ENCODE peak calls at places on chromosomes 2 and 18, in four cellular contexts. One of them, this sample, is unnamed.
A peak's percentile ranks its signal among the peaks of the same experiment; 100 is the strongest.

GRCh38 chr2:168500516-168500915 is 44.4 kb downstream of the CERS6 start:
- DNase-seq in body of pancreas: no peak
- DNase-seq in spleen: no peak
- DNase-seq in Peyer's patch: no peak
- DNase-seq in this sample: no peak

GRCh38 chr2:185978634-185979405 is 240.2 kb downstream of the FSIP2 start:
- DNase-seq in Peyer's patch: no peak
- DNase-seq in spleen: no peak
- DNase-seq in body of pancreas: no peak
- DNase-seq in this sample: no peak

GRCh38 chr2:40652155-40652554 is 200.3 kb upstream of the SLC8A1 start:
- DNase-seq in spleen: no peak
- DNase-seq in body of pancreas: no peak
- DNase-seq in Peyer's patch: no peak
- DNase-seq in this sample: no peak

GRCh38 chr2:124640221-124640750 is 615.2 kb downstream of the CNTNAP5 start:
- DNase-seq in body of pancreas: no peak
- DNase-seq in Peyer's patch: no peak
- DNase-seq in spleen: no peak
- DNase-seq in this sample: no peak

GRCh38 chr2:241107384-241107783 is 5.3 kb upstream of the MTERF4 start:
- DNase-seq in Peyer's patch: no peak
- DNase-seq in spleen: no peak
- DNase-seq in body of pancreas: no peak
- DNase-seq in this sample: no peak

GRCh38 chr2:40256649-40257048 is 195.2 kb downstream of the SLC8A1 start:
- DNase-seq in body of pancreas: no peak
- DNase-seq in Peyer's patch: no peak
- DNase-seq in spleen: no peak
- DNase-seq in this sample: no peak

GRCh38 chr2:7014201-7014640 is 97.0 kb downstream of the RNF144A start:
- DNase-seq in body of pancreas: peak; percentile 31
- DNase-seq in spleen: peak; percentile 67
- DNase-seq in Peyer's patch: peak; percentile 61
- DNase-seq in this sample: no peak

GRCh38 chr2:216691210-216691741 is 4.1 kb downstream of the IGFBP5 start:
- DNase-seq in Peyer's patch: peak; percentile 63
- DNase-seq in spleen: no peak
- DNase-seq in body of pancreas: peak; percentile 47
- DNase-seq in this sample: peak; percentile 92

GRCh38 chr2:175864131-175864728 is 137.8 kb downstream of the LNPK start:
- DNase-seq in Peyer's patch: no peak
- DNase-seq in spleen: no peak
- DNase-seq in body of pancreas: no peak
- DNase-seq in this sample: no peak

GRCh38 chr18:79875531-79875919 is 75.9 kb downstream of the SLC66A2 start:
- DNase-seq in spleen: peak; percentile 47
- DNase-seq in body of pancreas: no peak
- DNase-seq in Peyer's patch: no peak
- DNase-seq in this sample: no peak

GRCh38 chr2:54403512-54404238 is 52.5 kb upstream of the SPTBN1 start:
- DNase-seq in spleen: no peak
- DNase-seq in Peyer's patch: no peak
- DNase-seq in body of pancreas: no peak
- DNase-seq in this sample: no peak

GRCh38 chr2:166513952-166514351 is 19.9 kb upstream of the SCN7A start:
- DNase-seq in spleen: no peak
- DNase-seq in body of pancreas: no peak
- DNase-seq in Peyer's patch: no peak
- DNase-seq in this sample: no peak

GRCh38 chr2:54274781-54275242 is 18.8 kb upstream of the TSPYL6 start:
- DNase-seq in Peyer's patch: no peak
- DNase-seq in spleen: no peak
- DNase-seq in body of pancreas: no peak
- DNase-seq in this sample: no peak

GRCh38 chr2:29213871-29214341 is 98.7 kb downstream of the CLIP4 start:
- DNase-seq in spleen: peak; percentile 54
- DNase-seq in body of pancreas: no peak
- DNase-seq in Peyer's patch: no peak
- DNase-seq in this sample: no peak

GRCh38 chr2:54038835-54039234 is 68.0 kb upstream of the PSME4 start:
- DNase-seq in Peyer's patch: no peak
- DNase-seq in body of pancreas: no peak
- DNase-seq in spleen: no peak
- DNase-seq in this sample: no peak

GRCh38 chr18:31648966-31649429 is 35.4 kb downstream of the B4GALT6 start:
- DNase-seq in body of pancreas: no peak
- DNase-seq in Peyer's patch: peak; percentile 58
- DNase-seq in spleen: no peak
- DNase-seq in this sample: no peak

GRCh38 chr18:44564922-44565321 is 115.8 kb upstream of the SETBP1 start:
- DNase-seq in spleen: no peak
- DNase-seq in body of pancreas: no peak
- DNase-seq in Peyer's patch: no peak
- DNase-seq in this sample: no peak

GRCh38 chr18:36309436-36310391 is 12.2 kb downstream of the FHOD3 start:
- DNase-seq in body of pancreas: no peak
- DNase-seq in Peyer's patch: no peak
- DNase-seq in spleen: no peak
- DNase-seq in this sample: no peak

GRCh38 chr18:29737620-29738019 is 1304.9 kb downstream of the DSC3 start:
- DNase-seq in spleen: peak; percentile 63
- DNase-seq in body of pancreas: no peak
- DNase-seq in Peyer's patch: no peak
- DNase-seq in this sample: no peak

GRCh38 chr18:39555511-39555910 is 1989.9 kb upstream of the CELF4 start:
- DNase-seq in body of pancreas: no peak
- DNase-seq in spleen: no peak
- DNase-seq in Peyer's patch: no peak
- DNase-seq in this sample: no peak

GRCh38 chr18:39380186-39380714 is 1814.7 kb upstream of the CELF4 start:
- DNase-seq in Peyer's patch: no peak
- DNase-seq in spleen: no peak
- DNase-seq in body of pancreas: no peak
- DNase-seq in this sample: no peak

GRCh38 chr18:36527740-36528455 is 230.4 kb downstream of the FHOD3 start:
- DNase-seq in Peyer's patch: peak; percentile 63
- DNase-seq in body of pancreas: no peak
- DNase-seq in spleen: no peak
- DNase-seq in this sample: no peak

GRCh38 chr18:60027397-60027796 is 127.6 kb downstream of the PMAIP1 start:
- DNase-seq in spleen: no peak
- DNase-seq in Peyer's patch: no peak
- DNase-seq in body of pancreas: no peak
- DNase-seq in this sample: no peak

GRCh38 chr2:13682878-13683277 is 949.6 kb upstream of the LRATD1 start:
- DNase-seq in spleen: no peak
- DNase-seq in Peyer's patch: no peak
- DNase-seq in body of pancreas: peak; percentile 40
- DNase-seq in this sample: no peak

GRCh38 chr2:240957656-240958365 is 40.6 kb upstream of the SNED1 start:
- DNase-seq in Peyer's patch: peak; percentile 44
- DNase-seq in spleen: no peak
- DNase-seq in body of pancreas: no peak
- DNase-seq in this sample: no peak

GRCh38 chr2:78147466-78147865 is 625.3 kb upstream of the LRRTM4 start:
- DNase-seq in body of pancreas: no peak
- DNase-seq in Peyer's patch: no peak
- DNase-seq in spleen: no peak
- DNase-seq in this sample: no peak

GRCh38 chr2:9844036-9844483 is 786 bp downstream of the TAF1B start:
- DNase-seq in spleen: no peak
- DNase-seq in Peyer's patch: no peak
- DNase-seq in body of pancreas: no peak
- DNase-seq in this sample: no peak

GRCh38 chr2:9843229-9844035 is at the start of gene TAF1B:
- DNase-seq in spleen: peak; percentile 96
- DNase-seq in body of pancreas: peak; percentile 84
- DNase-seq in Peyer's patch: peak; percentile 90
- DNase-seq in this sample: peak; percentile 90

GRCh38 chr2:9844581-9844980 is 1.3 kb downstream of the TAF1B start:
- DNase-seq in Peyer's patch: no peak
- DNase-seq in body of pancreas: no peak
- DNase-seq in spleen: no peak
- DNase-seq in this sample: no peak

GRCh38 chr2:9846554-9846953 is 3.3 kb downstream of the TAF1B start:
- DNase-seq in spleen: no peak
- DNase-seq in Peyer's patch: no peak
- DNase-seq in body of pancreas: no peak
- DNase-seq in this sample: no peak

GRCh38 chr2:9842487-9843228 is 616 bp upstream of the TAF1B start:
- DNase-seq in Peyer's patch: no peak
- DNase-seq in body of pancreas: no peak
- DNase-seq in spleen: no peak
- DNase-seq in this sample: no peak
- TF ChIP-seq POLR2A in Peyer's patch: no peak
- TF ChIP-seq POLR2A in body of pancreas: no peak
- TF ChIP-seq POLR2A in spleen: no peak
- TF ChIP-seq POLR2A in this sample: no peak

GRCh38 chr2:224586127-224586702 is 1.1 kb upstream of the CUL3 start:
- DNase-seq in spleen: no peak
- DNase-seq in body of pancreas: no peak
- DNase-seq in Peyer's patch: no peak
- DNase-seq in this sample: no peak
- TF ChIP-seq POLR2A in spleen: no peak
- TF ChIP-seq POLR2A in body of pancreas: no peak
- TF ChIP-seq POLR2A in Peyer's patch: no peak
- TF ChIP-seq POLR2A in this sample: no peak

GRCh38 chr2:60880988-60881932 is at the start of gene REL:
- DNase-seq in spleen: peak; percentile 99
- DNase-seq in Peyer's patch: peak; percentile 96
- DNase-seq in body of pancreas: peak; percentile 92
- DNase-seq in this sample: peak; percentile 92
- TF ChIP-seq POLR2A in spleen: peak; percentile 96
- TF ChIP-seq POLR2A in Peyer's patch: peak; percentile 92
- TF ChIP-seq POLR2A in body of pancreas: peak; percentile 95
- TF ChIP-seq POLR2A in this sample: peak; percentile 85

GRCh38 chr2:38922902-38923301 is 33.2 kb downstream of the ARHGEF33 start:
- DNase-seq in body of pancreas: no peak
- DNase-seq in Peyer's patch: no peak
- DNase-seq in spleen: no peak
- DNase-seq in this sample: no peak

GRCh38 chr2:38925982-38926381 is 36.3 kb downstream of the ARHGEF33 start:
- DNase-seq in spleen: no peak
- DNase-seq in body of pancreas: no peak
- DNase-seq in Peyer's patch: no peak
- DNase-seq in this sample: no peak

DNA sequence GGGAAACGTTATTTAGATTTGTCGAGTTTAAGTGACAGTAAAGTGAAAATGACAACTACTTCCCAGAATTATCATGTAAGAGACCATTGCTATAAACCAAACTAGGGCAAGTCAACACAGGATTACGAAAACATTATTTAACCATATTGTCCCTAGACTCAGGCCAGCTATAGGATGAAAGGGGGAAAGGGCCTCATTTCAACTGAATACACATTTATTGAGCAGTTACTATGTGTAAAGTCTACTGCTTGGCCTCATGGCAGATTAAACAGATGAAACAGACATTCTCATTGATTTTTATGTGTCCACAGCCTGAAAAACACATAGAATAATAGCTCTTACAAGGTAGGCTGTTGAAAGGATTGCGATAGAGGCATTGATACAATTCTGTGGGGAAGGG is 32.7 kb downstream of the ARHGEF33 start:
- DNase-seq in spleen: no peak
- DNase-seq in body of pancreas: no peak
- DNase-seq in Peyer's patch: no peak
- DNase-seq in this sample: no peak
- TF ChIP-seq POLR2A in spleen: no peak
- TF ChIP-seq POLR2A in body of pancreas: no peak
- TF ChIP-seq POLR2A in Peyer's patch: no peak
- TF ChIP-seq POLR2A in this sample: no peak

GRCh38 chr2:24360963-24361330 is 611 bp upstream of the ITSN2 start:
- DNase-seq in body of pancreas: no peak
- DNase-seq in spleen: peak; percentile 83
- DNase-seq in Peyer's patch: peak; percentile 53
- DNase-seq in this sample: no peak

GRCh38 chr2:24359129-24359528 is 1.2 kb downstream of the ITSN2 start:
- DNase-seq in spleen: no peak
- DNase-seq in body of pancreas: no peak
- DNase-seq in Peyer's patch: no peak
- DNase-seq in this sample: no peak

GRCh38 chr2:24359701-24360049 is 661 bp downstream of the ITSN2 start:
- DNase-seq in spleen: peak; percentile 91
- DNase-seq in Peyer's patch: peak; percentile 85
- DNase-seq in body of pancreas: peak; percentile 56
- DNase-seq in this sample: peak; percentile 71

GRCh38 chr2:24362253-24362652 is 1.9 kb upstream of the ITSN2 start:
- DNase-seq in body of pancreas: no peak
- DNase-seq in Peyer's patch: no peak
- DNase-seq in spleen: no peak
- DNase-seq in this sample: no peak

DNA sequence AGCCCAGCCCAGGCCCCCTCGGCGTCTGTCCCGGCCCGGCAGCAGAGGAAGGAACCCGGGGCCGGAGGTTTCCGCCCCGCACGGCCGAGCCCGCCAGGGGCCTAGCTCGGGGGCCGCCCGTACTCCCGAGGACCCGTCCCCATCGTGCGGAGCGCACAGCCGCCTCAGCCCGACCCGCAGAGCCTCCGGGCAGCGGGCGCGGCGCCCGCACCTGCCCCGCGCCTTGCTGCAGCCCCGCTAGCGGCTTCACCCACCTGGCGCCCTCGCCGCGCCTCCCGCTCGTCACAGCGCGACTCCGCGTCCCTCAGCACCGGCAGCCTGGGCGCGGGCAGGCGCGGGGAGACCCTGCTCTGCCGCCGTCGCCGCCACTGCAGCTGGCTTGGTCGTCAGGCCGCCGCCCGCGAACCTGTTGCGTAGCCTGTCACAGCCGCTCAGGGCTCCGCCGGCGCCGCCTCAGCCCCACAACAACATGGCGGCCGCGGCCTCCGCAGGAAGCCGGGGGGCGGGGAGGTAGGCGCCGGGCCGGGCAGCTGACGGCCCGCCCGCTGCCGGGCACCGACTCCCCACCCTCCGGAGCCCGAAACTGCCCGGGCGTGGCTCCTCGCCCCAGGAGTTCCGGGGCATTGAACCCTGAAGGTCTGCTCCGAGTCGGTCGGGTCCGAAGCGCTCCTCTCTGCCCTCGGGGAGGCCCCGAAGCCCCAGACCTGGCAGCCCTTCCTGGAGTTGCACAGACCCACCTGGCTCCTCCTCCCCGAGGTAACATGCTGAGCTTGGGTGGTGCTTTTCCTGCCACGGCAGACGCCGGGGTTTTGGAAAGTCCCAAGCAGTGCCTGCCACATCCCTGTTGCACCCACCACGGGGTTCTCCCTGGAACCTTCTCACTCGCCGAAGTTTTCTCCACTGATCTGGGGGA is at the start of gene ITSN2:
- DNase-seq in body of pancreas: peak; percentile 82
- DNase-seq in Peyer's patch: peak; percentile 92
- DNase-seq in spleen: peak; percentile 98
- DNase-seq in this sample: peak; percentile 92
- TF ChIP-seq POLR2A in body of pancreas: peak; percentile 92
- TF ChIP-seq POLR2A in Peyer's patch: peak; percentile 70
- TF ChIP-seq POLR2A in spleen: no peak
- TF ChIP-seq POLR2A in this sample: peak; percentile 16